ENCODE peak calls at places on chromosome 4, in four cellular contexts. J is NCI-H1105, N is T-helper 2 cell, Z is Kasumi-1. C is an unnamed sample.

GRCh38 chr4:161916010-161916409 is 247.8 kb downstream of the FSTL5 start:
- DNase-seq in J (no peak), N (no peak), Z (no peak), C (no peak)

GRCh38 chr4:89545315-89545714 is 237.7 kb upstream of the GPRIN3 start:
- DNase-seq in J (no peak), N (no peak), Z (no peak), C (no peak)

GRCh38 chr4:3046149-3046548 is 28.2 kb downstream of the HTT-AS start:
- DNase-seq in J (no peak), N (no peak), Z (peak; percentile 39), C (no peak)

GRCh38 chr4:80812145-80812544 is 218.4 kb upstream of the BMP3 start:
- DNase-seq in J (no peak), N (no peak), Z (no peak), C (no peak)

GRCh38 chr4:151195801-151196200 is 81.2 kb upstream of the PRSS48 start:
- DNase-seq in J (no peak), N (no peak), Z (no peak), C (no peak)

GRCh38 chr4:53189011-53189410 is 176.8 kb downstream of the SCFD2 start:
- DNase-seq in J (no peak), N (no peak), Z (no peak), C (no peak)

GRCh38 chr4:8276358-8277240 is 7.0 kb downstream of the HTRA3 start:
- DNase-seq in J (no peak), N (no peak), Z (no peak), C (peak; percentile 77)

GRCh38 chr4:106691749-106692148 is 323.2 kb upstream of the GIMD1 start:
- DNase-seq in J (no peak), N (no peak), Z (peak; percentile 5), C (no peak)

GRCh38 chr4:106238819-106239420 is 77.1 kb downstream of the TBCK start:
- DNase-seq in J (no peak), N (no peak), Z (peak; percentile 80), C (no peak)

GRCh38 chr4:112128452-112128851 is 16.8 kb upstream of the FAM241A start:
- DNase-seq in J (no peak), N (no peak), Z (no peak), C (no peak)

GRCh38 chr4:93031431-93032098 is 727.8 kb downstream of the GRID2 start:
- DNase-seq in J (no peak), N (no peak), Z (no peak), C (no peak)

C was measured in ovary.